ENCODE peak calls at places on chromosomes 13 and 19, in six cellular contexts. R is tibial nerve, E is fibroblast of lung, S is astrocyte of the spinal cord, X is uterus, A is PC-3. T is an unnamed sample.

GRCh38 chr13:114203536-114203935 is 24.5 kb downstream of the CFAP97D2 start:
- DNase-seq in A (no peak), R (no peak), E (no peak), S (no peak), X (no peak), T (no peak)

GRCh38 chr13:21885714-21886224 is 214.9 kb downstream of the FGF9 start:
- DNase-seq in A (no peak), R (no peak), S (no peak), X (no peak), E (no peak), T (no peak)

GRCh38 chr13:24032252-24032651 is 128.3 kb upstream of the SPATA13 start:
- DNase-seq in S (peak; percentile 45), R (no peak), X (no peak), E (peak; percentile 75), A (no peak), T (no peak)

GRCh38 chr13:71412231-71412630 is 454.8 kb downstream of the DACH1 start:
- DNase-seq in A (no peak), E (no peak), S (no peak), R (no peak), X (no peak), T (no peak)

GRCh38 chr19:50794778-50795664 is 4.8 kb downstream of the ACP4 start:
- DNase-seq in E (no peak), X (no peak), R (no peak), A (peak; percentile 51), S (no peak), T (no peak)

GRCh38 chr13:76471486-76471885 is 414.7 kb downstream of the KCTD12 start:
- DNase-seq in E (no peak), R (no peak), S (no peak), X (no peak), A (no peak), T (no peak)

GRCh38 chr13:43424386-43424785 is 362.4 kb downstream of the ENOX1 start:
- DNase-seq in R (no peak), A (no peak), X (no peak), S (no peak), E (no peak), T (no peak)

GRCh38 chr13:98453254-98453843 is 123.6 kb downstream of the STK24 start:
- DNase-seq in R (no peak), S (no peak), X (no peak), E (no peak), A (no peak), T (no peak)

GRCh38 chr13:32045963-32046785 is 14.6 kb downstream of the FRY start:
- DNase-seq in X (no peak), E (peak; percentile 67), S (peak; percentile 46), A (no peak), R (no peak), T (no peak)

GRCh38 chr13:69585656-69586055 is 522.0 kb upstream of the ATXN8OS start:
- DNase-seq in A (peak; percentile 22), S (no peak), X (no peak), R (no peak), E (no peak), T (no peak)

GRCh38 chr13:99119686-99120085 is 81.0 kb upstream of the UBAC2 start:
- DNase-seq in A (no peak), R (no peak), E (no peak), X (no peak), S (no peak), T (no peak)

GRCh38 chr13:110394371-110394841 is 87.3 kb downstream of the COL4A2 start:
- DNase-seq in A (no peak), E (peak; percentile 93), X (no peak), R (no peak), S (peak; percentile 79), T (no peak)

GRCh38 chr13:40317980-40318327 is 348.5 kb downstream of the FOXO1 start:
- DNase-seq in E (no peak), S (no peak), R (no peak), A (no peak), X (no peak), T (no peak)

GRCh38 chr13:43273362-43273761 is 250.0 kb downstream of the DNAJC15 start:
- DNase-seq in E (no peak), A (peak; percentile 16), R (no peak), X (no peak), S (peak; percentile 54), T (no peak)

GRCh38 chr19:2215281-2215751 is 20.8 kb downstream of the PLEKHJ1 start:
- DNase-seq in X (no peak), A (no peak), E (peak; percentile 53), R (no peak), S (no peak), T (no peak)

GRCh38 chr13:39347926-39348901 is 254.8 kb downstream of the LHFPL6 start:
- DNase-seq in X (no peak), E (no peak), A (no peak), R (no peak), S (peak; percentile 61), T (peak; percentile 61)

GRCh38 chr19:14383898-14384669 is 2.8 kb downstream of the ADGRE5 start:
- DNase-seq in R (no peak), S (peak; percentile 34), X (peak; percentile 53), A (peak; percentile 56), E (peak; percentile 49), T (peak; percentile 59)

GRCh38 chr19:11137542-11138384 is 17.8 kb downstream of the SPC24 start:
- DNase-seq in R (peak; percentile 75), E (peak; percentile 95), X (peak; percentile 91), S (peak; percentile 89), A (peak; percentile 99), T (peak; percentile 88)

GRCh38 chr13:73984949-73985691 is 149.1 kb downstream of the KLF12 start:
- DNase-seq in S (no peak), R (no peak), X (no peak), E (no peak), A (no peak), T (peak; percentile 59)

GRCh38 chr19:9970481-9970880 is 34.2 kb upstream of the OLFM2 start:
- DNase-seq in A (no peak), E (no peak), S (no peak), R (no peak), X (no peak), T (no peak)

GRCh38 chr13:85379433-85379832 is 419.8 kb downstream of the SLITRK6 start:
- DNase-seq in R (no peak), A (no peak), E (no peak), X (no peak), S (no peak), T (no peak)

GRCh38 chr19:44277331-44277730 is 17.6 kb downstream of the ZNF233 start:
- DNase-seq in E (no peak), X (no peak), R (no peak), A (no peak), S (no peak), T (no peak)

GRCh38 chr13:49711218-49711863 is 20.1 kb upstream of the EBPL start:
- DNase-seq in S (peak; percentile 77), R (no peak), A (peak; percentile 43), E (peak; percentile 96), X (no peak), T (no peak)

GRCh38 chr19:31220540-31220939 is 128.7 kb downstream of the TSHZ3 start:
- DNase-seq in R (no peak), S (no peak), E (no peak), A (no peak), X (no peak), T (no peak)

GRCh38 chr13:50410921-50411712 is 395.9 kb downstream of the KCNRG start:
- DNase-seq in E (peak; percentile 83), A (peak; percentile 82), R (no peak), X (no peak), S (peak; percentile 85), T (no peak)

DNA sequence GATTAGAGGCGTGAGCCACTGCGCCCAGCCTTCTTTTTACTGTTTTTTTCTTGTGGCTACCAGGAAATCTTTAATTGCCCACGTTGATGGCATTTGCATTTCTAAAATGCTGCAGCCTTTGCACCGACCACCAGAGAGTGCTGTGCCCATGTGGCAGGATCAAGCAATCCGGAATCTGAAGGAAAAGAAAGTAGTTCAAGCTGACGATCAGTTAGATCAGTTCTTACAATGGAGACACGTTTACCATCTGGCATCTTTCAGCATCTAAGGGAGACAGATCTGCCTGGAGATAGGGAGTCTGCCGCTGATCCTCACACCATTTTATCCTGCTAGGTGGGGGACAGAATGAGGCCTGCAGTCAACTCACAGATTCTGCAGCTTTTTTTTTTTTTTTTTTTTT is 19.9 kb downstream of the TINCR start:
- DNase-seq in X (no peak), A (peak; percentile 81), E (peak; percentile 38), S (peak; percentile 31), R (no peak), T (no peak)
- TF ChIP-seq CTCF in X (no peak), A (peak; percentile 94), E (peak; percentile 62), S (peak; percentile 67), R (no peak), T (no peak)

DNA sequence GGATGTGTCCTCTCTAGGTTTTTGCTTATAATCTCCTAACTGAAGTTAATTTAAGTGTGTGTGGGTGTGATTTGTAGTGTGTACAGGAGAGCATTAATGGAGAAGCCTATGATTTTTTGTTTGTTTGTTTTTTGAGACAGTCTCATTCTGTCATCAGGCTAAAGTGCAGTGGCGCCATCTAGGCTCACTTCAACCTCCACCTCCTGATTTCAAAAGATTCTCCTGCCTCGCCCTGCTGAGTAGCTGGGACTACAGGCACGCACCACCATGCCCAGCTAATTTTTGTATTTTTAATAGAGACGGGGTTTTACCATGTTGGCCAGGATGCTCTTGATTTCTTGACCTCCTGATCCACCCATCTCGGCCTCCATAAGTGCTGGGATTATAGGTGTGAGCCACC is 20.6 kb downstream of the ZNF701 start:
- DNase-seq in A (no peak), R (no peak), E (no peak), S (no peak), X (no peak), T (no peak)
- TF ChIP-seq CTCF in A (peak; percentile 20), R (no peak), E (no peak), S (no peak), X (no peak), T (no peak)

GRCh38 chr19:20107301-20107700 is 29.5 kb downstream of the ZNF90 start:
- DNase-seq in X (no peak), A (no peak), S (no peak), E (no peak), R (no peak), T (no peak)

GRCh38 chr19:20102097-20102496 is 24.3 kb downstream of the ZNF90 start:
- DNase-seq in X (no peak), E (no peak), S (no peak), A (no peak), R (no peak), T (no peak)

GRCh38 chr19:20103091-20103501 is 25.3 kb downstream of the ZNF90 start:
- DNase-seq in E (no peak), X (no peak), A (no peak), S (no peak), R (no peak), T (no peak)
- TF ChIP-seq CTCF in E (no peak), X (no peak), A (no peak), S (no peak), R (no peak), T (no peak)

GRCh38 chr19:32258167-32258566 is 87.2 kb upstream of the ZNF507 start:
- DNase-seq in S (no peak), X (no peak), A (no peak), R (no peak), E (no peak), T (no peak)

GRCh38 chr19:32254128-32254527 is 91.3 kb upstream of the ZNF507 start:
- DNase-seq in S (no peak), A (no peak), X (no peak), E (no peak), R (no peak), T (no peak)

GRCh38 chr19:32255566-32256295 is 89.7 kb upstream of the ZNF507 start:
- DNase-seq in A (no peak), E (no peak), X (no peak), S (no peak), R (no peak), T (no peak)

GRCh38 chr19:32256341-32256975 is 89.0 kb upstream of the ZNF507 start:
- DNase-seq in E (no peak), R (no peak), X (no peak), S (no peak), A (no peak), T (no peak)

GRCh38 chr19:32257326-32258073 is 87.9 kb upstream of the ZNF507 start:
- DNase-seq in X (no peak), R (no peak), S (no peak), E (no peak), A (no peak), T (no peak)
- TF ChIP-seq CTCF in X (no peak), R (no peak), S (no peak), E (no peak), A (no peak), T (no peak)